ENCODE peak calls at places on chromosomes 13 and 19, in nine cellular contexts. L is H1, K is HepG2, H is A549, N is GM12878, M is ovary, T is transverse colon, P is tibial nerve, Q is sigmoid colon. D is an unnamed sample.

GRCh38 chr13:28220166-28220565 is 81.8 kb downstream of the PAN3 start:
- DNase-seq in N (no peak), Q (no peak), H (no peak), M (no peak), K (no peak), L (no peak), T (no peak), P (no peak), D (no peak)

GRCh38 chr13:78317030-78317429 is 286.3 kb downstream of the POU4F1 start:
- DNase-seq in Q (no peak), P (no peak), K (no peak), M (no peak), T (no peak), L (no peak), H (no peak), N (no peak), D (no peak)

GRCh38 chr19:14782978-14783545 is 4.7 kb upstream of the ADGRE2 start:
- DNase-seq in N (no peak), P (no peak), M (no peak), L (peak; percentile 22), T (no peak), K (no peak), Q (no peak), H (no peak), D (no peak)

GRCh38 chr19:33499671-33500506 is 21.7 kb downstream of the PEPD start:
- DNase-seq in H (no peak), L (no peak), T (no peak), N (no peak), M (no peak), Q (peak; percentile 53), K (no peak), P (no peak), D (no peak)

GRCh38 chr19:6271721-6272410 is 7.9 kb downstream of the MLLT1 start:
- DNase-seq in M (peak; percentile 93), P (peak; percentile 63), N (no peak), K (no peak), H (no peak), T (peak; percentile 64), L (no peak), Q (peak; percentile 97), D (peak; percentile 68)

GRCh38 chr19:58021541-58022282 is 12.1 kb upstream of the ZSCAN1 start:
- DNase-seq in H (peak; percentile 55), K (peak; percentile 53), N (no peak), L (peak; percentile 72), Q (peak; percentile 73), M (no peak), T (peak; percentile 27), P (peak; percentile 59), D (no peak)

GRCh38 chr13:77919351-77920294 is 992 bp upstream of the EDNRB start:
- DNase-seq in N (no peak), K (no peak), H (no peak), T (peak; percentile 21), M (peak; percentile 40), P (peak; percentile 19), L (peak; percentile 63), Q (peak; percentile 79), D (no peak)

GRCh38 chr13:19836472-19836871 is 27.0 kb downstream of the ZMYM5 start:
- DNase-seq in P (no peak), N (no peak), Q (no peak), L (no peak), M (no peak), H (no peak), K (no peak), T (no peak), D (no peak)

GRCh38 chr19:52231154-52231565 is 38.2 kb upstream of the ZNF766 start:
- DNase-seq in L (no peak), K (no peak), H (no peak), M (no peak), T (no peak), P (no peak), Q (no peak), N (no peak), D (no peak)

GRCh38 chr13:36344886-36345437 is 1.2 kb downstream of the SPART start:
- DNase-seq in T (no peak), K (no peak), L (no peak), H (no peak), P (no peak), N (no peak), M (no peak), Q (no peak), D (no peak)

GRCh38 chr13:47603365-47603764 is 397.7 kb downstream of the SUCLA2 start:
- DNase-seq in M (no peak), H (no peak), L (no peak), Q (no peak), K (no peak), T (no peak), P (no peak), N (no peak), D (no peak)

GRCh38 chr19:45767410-45767880 is 1.6 kb downstream of the SIX5 start:
- DNase-seq in L (no peak), H (peak; percentile 74), T (peak; percentile 74), P (peak; percentile 82), M (peak; percentile 88), Q (peak; percentile 92), K (peak; percentile 78), N (no peak), D (peak; percentile 77)

GRCh38 chr19:57642396-57643046 is 9.6 kb downstream of the ZNF211 start:
- DNase-seq in L (no peak), N (no peak), H (no peak), T (no peak), M (no peak), Q (no peak), K (no peak), P (no peak), D (no peak)

GRCh38 chr19:40445945-40446784 is 2.0 kb upstream of the SERTAD3 start:
- DNase-seq in P (no peak), L (peak; percentile 50), K (no peak), T (peak; percentile 60), Q (no peak), M (no peak), N (no peak), H (peak; percentile 73), D (no peak)

GRCh38 chr19:37990362-37990761 is 83.4 kb downstream of the SIPA1L3 start:
- DNase-seq in L (peak; percentile 61), K (no peak), T (no peak), H (peak; percentile 49), M (no peak), Q (no peak), N (no peak), P (no peak), D (no peak)

GRCh38 chr13:19863323-19864017 is at the start of gene ZMYM5:
- DNase-seq in K (peak; percentile 93), N (peak; percentile 95), Q (peak; percentile 99), P (peak; percentile 93), T (peak; percentile 99), L (peak; percentile 96), M (peak; percentile 99), H (peak; percentile 98), D (peak; percentile 98)

GRCh38 chr13:77184455-77184854 is 142.4 kb downstream of the MYCBP2 start:
- DNase-seq in T (no peak), P (no peak), Q (no peak), L (no peak), N (peak; percentile 87), M (no peak), H (no peak), K (no peak), D (no peak)

GRCh38 chr19:37403403-37403802 is 32.5 kb downstream of the ZNF527 start:
- DNase-seq in M (no peak), N (no peak), L (no peak), P (no peak), H (no peak), Q (no peak), K (no peak), T (no peak), D (no peak)

GRCh38 chr13:113981201-113981605 is 7.3 kb upstream of the C13orf46 start:
- DNase-seq in L (no peak), H (peak; percentile 59), Q (peak; percentile 62), N (no peak), K (no peak), M (no peak), P (peak; percentile 73), T (peak; percentile 93), D (peak; percentile 98)

GRCh38 chr19:44807652-44808462 is 1.0 kb upstream of the BCAM start:
- DNase-seq in H (peak; percentile 74), M (peak; percentile 44), T (peak; percentile 40), P (peak; percentile 27), N (no peak), Q (no peak), K (peak; percentile 77), L (no peak), D (peak; percentile 59)

GRCh38 chr13:31945202-31945978 is 86.2 kb upstream of the FRY start:
- DNase-seq in P (peak; percentile 63), Q (peak; percentile 79), T (peak; percentile 27), N (no peak), M (no peak), L (no peak), H (peak; percentile 10), K (no peak), D (peak; percentile 67)

GRCh38 chr19:35908010-35908441 is at the start of gene TYROBP:
- DNase-seq in Q (no peak), K (no peak), N (no peak), H (no peak), P (peak; percentile 26), T (no peak), M (no peak), L (no peak), D (no peak)
- TF ChIP-seq POLR2A in Q (no peak), K (no peak), N (no peak), H (no peak), P (no peak), T (peak; percentile 51), M (no peak), L (no peak), D (no peak)

GRCh38 chr19:54952591-54953344 is 5.4 kb upstream of the NLRP7 start:
- DNase-seq in Q (no peak), K (no peak), T (no peak), L (no peak), M (no peak), N (no peak), P (no peak), H (peak; percentile 46), D (no peak)
- TF ChIP-seq EP300 in Q (no peak), K (no peak), T (no peak), L (no peak), M (no peak), N (no peak), P (no peak), H (no peak), D (no peak)

GRCh38 chr19:2100719-2101061 is 4.0 kb downstream of the IZUMO4 start:
- DNase-seq in H (no peak), Q (no peak), K (no peak), P (no peak), T (no peak), L (no peak), N (no peak), M (no peak), D (no peak)
- H3K27ac ChIP-seq in H (no peak overlapping the region), Q (no peak overlapping the region), K (no peak overlapping the region), P (peak overlapping the region; percentile 79), T (no peak overlapping the region), L (no peak overlapping the region), N (no peak overlapping the region), M (no peak overlapping the region), D (no peak overlapping the region)

DNA sequence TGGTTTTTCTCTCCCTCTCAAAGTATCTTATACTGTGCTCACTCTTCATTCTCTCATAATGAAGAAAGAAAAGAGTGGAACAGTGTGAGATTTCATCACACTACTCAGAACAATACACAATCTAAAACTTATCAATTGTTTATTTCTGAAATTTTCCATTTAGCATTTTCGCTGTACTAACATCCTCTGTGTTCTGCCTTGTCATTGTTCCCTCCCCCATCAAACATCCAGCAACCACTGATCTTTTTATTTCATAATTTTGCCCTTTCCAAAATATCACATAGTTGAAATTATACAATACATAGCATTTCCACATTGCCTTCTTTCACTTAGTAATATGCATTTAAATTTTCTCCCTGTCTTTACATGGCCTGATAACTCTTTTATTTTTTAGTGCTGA is 658.7 kb downstream of the SLITRK1 start:
- DNase-seq in K (no peak), L (no peak), H (no peak), P (no peak), Q (no peak), M (no peak), N (no peak), T (no peak), D (no peak)
- TF ChIP-seq POLR2A in K (no peak), L (no peak), H (no peak), P (no peak), Q (no peak), M (no peak), N (no peak), T (no peak), D (no peak)